ENCODE peak calls at places on chromosome 22, in nine cellular contexts. S, J, W, V, L, R, Y, U and X are unnamed samples.

GRCh38 chr22:39308614-39309363 is 10.6 kb downstream of the RPL3 start:
- DNase-seq in V (peak; percentile 90), U (peak; percentile 78), Y (peak; percentile 88), L (peak; percentile 95), R (peak; percentile 75), S (peak; percentile 96), W (peak; percentile 96), J (peak; percentile 96), X (no peak)

GRCh38 chr22:19943665-19944026 is 2.0 kb upstream of the TXNRD2 start:
- DNase-seq in U (peak; percentile 72), W (peak; percentile 76), R (no peak), L (peak; percentile 84), V (peak; percentile 61), J (peak; percentile 70), Y (peak; percentile 55), S (no peak), X (no peak)

GRCh38 chr22:38823637-38824036 is 20.2 kb downstream of the NPTXR start:
- DNase-seq in J (no peak), U (no peak), W (no peak), S (no peak), V (no peak), R (no peak), Y (no peak), L (no peak), X (no peak)

GRCh38 chr22:31970490-31971444 is 26.4 kb downstream of the YWHAH start:
- DNase-seq in J (peak; percentile 59), W (peak; percentile 51), Y (no peak), L (peak; percentile 40), V (peak; percentile 87), S (peak; percentile 97), R (no peak), U (no peak), X (peak; percentile 77)

GRCh38 chr22:36461665-36462474 is 19.6 kb downstream of the TXN2 start:
- DNase-seq in S (peak; percentile 87), V (peak; percentile 88), U (no peak), W (peak; percentile 94), J (peak; percentile 86), L (peak; percentile 92), Y (no peak), R (peak; percentile 94), X (peak; percentile 86)

GRCh38 chr22:30564766-30565118 is 9.7 kb downstream of the GAL3ST1 start:
- DNase-seq in W (no peak), L (no peak), Y (no peak), U (no peak), R (no peak), J (no peak), S (no peak), V (no peak), X (no peak)

GRCh38 chr22:24514241-24515024 is 19.3 kb downstream of the UPB1 start:
- DNase-seq in U (no peak), L (no peak), Y (no peak), S (no peak), J (no peak), W (no peak), R (no peak), V (no peak), X (no peak)

GRCh38 chr22:33049125-33049729 is 9.0 kb downstream of the SYN3 start:
- DNase-seq in J (peak; percentile 61), R (no peak), S (peak; percentile 93), U (peak; percentile 43), V (peak; percentile 81), L (peak; percentile 78), Y (peak; percentile 34), W (peak; percentile 67), X (peak; percentile 59)

GRCh38 chr22:50399751-50400331 is 56.7 kb downstream of the PPP6R2 start:
- DNase-seq in Y (no peak), U (no peak), L (peak; percentile 24), W (no peak), S (no peak), V (no peak), J (peak; percentile 22), R (no peak), X (no peak)

GRCh38 chr22:16988257-16988656 is 19.8 kb downstream of the GAB4 start:
- DNase-seq in L (no peak), W (no peak), V (no peak), J (no peak), Y (no peak), U (no peak), R (no peak), S (no peak), X (no peak)

GRCh38 chr22:37218399-37218770 is 6.1 kb upstream of the SSTR3 start:
- DNase-seq in V (no peak), U (no peak), J (no peak), Y (no peak), W (no peak), R (no peak), L (no peak), S (no peak), X (no peak)

GRCh38 chr22:48180631-48181030 is 1418.2 kb downstream of the TBC1D22A start:
- DNase-seq in J (no peak), L (no peak), V (no peak), R (no peak), Y (no peak), S (peak; percentile 82), U (no peak), W (no peak), X (no peak)

GRCh38 chr22:44330727-44331660 is 18.2 kb upstream of the SHISAL1 start:
- DNase-seq in R (no peak), Y (no peak), U (no peak), V (no peak), J (no peak), S (no peak), W (no peak), L (no peak), X (no peak)

GRCh38 chr22:35335936-35336781 is 36.5 kb downstream of the TOM1 start:
- DNase-seq in U (no peak), S (no peak), L (no peak), W (no peak), V (no peak), Y (no peak), R (no peak), J (no peak), X (no peak)

GRCh38 chr22:38239101-38239761 is 33.6 kb downstream of the TMEM184B start:
- DNase-seq in W (peak; percentile 98), U (peak; percentile 67), S (no peak), V (peak; percentile 83), J (peak; percentile 85), R (peak; percentile 91), Y (peak; percentile 91), L (peak; percentile 98), X (no peak)

GRCh38 chr22:22703715-22704114 is 59.3 kb downstream of the GGTLC2 start:
- DNase-seq in Y (no peak), W (no peak), R (no peak), L (peak; percentile 24), S (peak; percentile 53), V (peak; percentile 44), U (no peak), J (no peak), X (no peak)
- TF ChIP-seq CTCF in Y (no peak), W (no peak), R (no peak), L (no peak), S (no peak), V (no peak), U (no peak), J (no peak), X (no peak)

GRCh38 chr22:41638124-41638523 is 17.0 kb downstream of the XRCC6 start:
- DNase-seq in Y (no peak), L (no peak), V (no peak), W (no peak), S (no peak), J (no peak), U (no peak), R (no peak), X (no peak)

GRCh38 chr22:41636467-41636866 is 15.4 kb downstream of the XRCC6 start:
- DNase-seq in U (no peak), L (peak; percentile 58), Y (no peak), V (peak; percentile 54), S (no peak), R (no peak), W (peak; percentile 30), J (peak; percentile 33), X (no peak)

GRCh38 chr22:41638748-41639147 is 17.7 kb downstream of the XRCC6 start:
- DNase-seq in L (no peak), J (no peak), S (no peak), V (no peak), Y (no peak), W (no peak), R (no peak), U (no peak), X (no peak)

GRCh38 chr22:41642711-41643110 is 21.6 kb downstream of the XRCC6 start:
- DNase-seq in L (peak; percentile 17), U (no peak), Y (no peak), R (no peak), S (no peak), J (no peak), V (no peak), W (peak; percentile 51), X (no peak)

DNA sequence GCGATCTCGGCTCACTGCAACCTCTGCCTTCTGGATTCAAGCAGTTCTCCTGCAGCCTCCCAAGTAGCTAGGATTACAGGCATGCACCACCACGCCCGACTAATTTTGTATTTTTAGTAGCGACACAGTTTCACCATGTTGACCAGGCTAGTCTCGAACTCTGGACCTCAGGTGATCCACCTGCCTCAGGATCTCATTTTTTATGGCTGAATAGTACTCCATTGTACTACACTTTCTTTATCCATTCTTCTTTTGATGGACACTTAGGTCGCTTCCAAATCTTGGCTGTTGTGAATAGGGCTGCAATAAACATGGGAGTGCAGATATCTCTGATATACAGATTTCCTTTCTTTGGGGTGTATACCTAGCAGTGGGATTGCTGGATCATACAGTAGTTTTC is 20.8 kb downstream of the XRCC6 start:
- DNase-seq in W (no peak), J (no peak), V (peak; percentile 28), S (no peak), Y (no peak), R (no peak), L (no peak), U (no peak), X (no peak)
- TF ChIP-seq CTCF in W (no peak), J (no peak), V (no peak), S (no peak), Y (no peak), R (no peak), L (no peak), U (no peak), X (no peak)

DNA sequence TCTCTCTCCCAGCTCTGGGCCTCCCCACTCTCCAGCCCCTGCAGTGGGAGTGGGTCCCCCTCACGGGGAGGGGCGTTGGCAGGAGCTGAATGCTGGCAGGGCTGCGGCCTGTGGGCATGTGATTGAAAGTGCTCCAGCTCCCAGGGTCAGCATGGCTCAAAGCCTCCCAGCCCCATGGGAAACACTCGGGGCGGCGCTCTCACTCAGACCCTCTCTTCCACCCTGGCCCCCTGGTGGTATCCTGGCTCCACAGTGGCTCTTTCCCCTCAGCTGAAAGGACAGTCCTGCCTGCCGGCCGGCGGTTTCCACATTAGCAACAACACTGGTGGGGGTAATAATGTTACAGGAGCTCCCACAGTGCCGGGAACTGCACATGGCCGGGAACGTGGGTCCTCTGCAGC is 35.5 kb downstream of the POLR3H start:
- DNase-seq in R (no peak), U (no peak), S (no peak), W (no peak), L (no peak), J (no peak), Y (no peak), V (peak; percentile 71), X (no peak)
- TF ChIP-seq CTCF in R (no peak), U (no peak), S (no peak), W (no peak), L (no peak), J (peak; percentile 52), Y (no peak), V (no peak), X (no peak)

DNA sequence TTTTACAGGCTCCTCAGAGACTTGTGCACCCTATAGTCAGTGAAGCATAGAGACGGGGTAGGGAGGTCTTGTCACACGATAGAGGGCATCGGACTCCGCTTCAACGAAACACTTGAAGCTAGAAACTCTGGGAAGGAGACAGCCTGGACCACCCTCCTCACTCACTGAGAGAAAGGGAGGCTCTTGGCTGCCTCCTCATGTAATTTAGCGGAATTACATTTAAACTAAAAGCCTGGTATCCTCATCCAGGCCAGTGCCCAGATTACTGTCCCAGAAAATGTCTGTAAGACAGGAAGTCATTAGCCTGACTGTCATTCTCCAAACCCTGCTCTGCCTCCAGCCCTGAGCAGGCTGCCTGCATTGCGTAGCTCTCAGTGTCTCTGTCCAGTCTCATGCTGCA is 36.0 kb downstream of the TTLL1 start:
- DNase-seq in S (no peak), J (no peak), R (no peak), U (no peak), L (no peak), W (no peak), Y (no peak), V (no peak), X (no peak)
- TF ChIP-seq CTCF in S (no peak), J (peak; percentile 44), R (no peak), U (peak; percentile 31), L (peak; percentile 9), W (peak; percentile 24), Y (no peak), V (no peak), X (no peak)